ENCODE peak calls at places on chromosomes 11 and 22, in ten cellular contexts. Q is ovary; I is activated CD4-positive, CD25-positive, alpha-beta regulatory T cell treated with anti-CD3 and anti-CD28 coated beads, Interleukin-2, amount 50 U/mL, for 72 hours; A is NB4; F is mesenchymal stem cell; G is lower leg skin; X is skeletal muscle cell; U is fibroblast of lung; S is COR-L47; Y is MCF 10A. L is an unnamed sample.

GRCh38 chr11:19774817-19775600 is 62.4 kb downstream of the NAV2 start:
- DNase-seq in Q (no peak), F (no peak), S (no peak), I (no peak), U (no peak), G (no peak), X (no peak), Y (no peak), A (no peak), L (no peak)

GRCh38 chr22:49960967-49961600 is 512 bp downstream of the PIM3 start:
- DNase-seq in S (peak), A (peak), U (no peak), Y (no peak), F (peak), I (peak), Q (peak), X (no peak), G (peak), L (peak)

GRCh38 chr11:2301631-2302272 is at the start of the genes C11orf21 and TSPAN32:
- DNase-seq in Q (peak), Y (no peak), X (no peak), S (no peak), G (no peak), I (peak), F (peak), U (peak), A (peak), L (no peak)

GRCh38 chr11:1827095-1827797 is 7.5 kb upstream of the SYT8 start:
- DNase-seq in Y (peak), G (peak), Q (peak), X (peak), A (no peak), F (peak), I (no peak), U (peak), S (peak), L (no peak)

GRCh38 chr22:42443240-42444059 is 11.2 kb upstream of the NFAM1 start:
- DNase-seq in U (no peak), G (no peak), F (no peak), X (no peak), S (no peak), Y (no peak), Q (no peak), A (no peak), I (no peak), L (no peak)

GRCh38 chr22:46081036-46081830 is 69.1 kb upstream of the PPARA start:
- DNase-seq in F (no peak), G (peak), X (no peak), S (no peak), U (no peak), I (no peak), A (no peak), Q (peak), Y (no peak), L (no peak)

GRCh38 chr11:27209562-27210005 is 153.4 kb downstream of the CCDC34 start:
- DNase-seq in G (peak), I (no peak), Y (peak), S (no peak), F (peak), X (peak), U (peak), Q (no peak), A (peak), L (no peak)

GRCh38 chr22:41770715-41771452 is 29.6 kb upstream of the CCDC134 start:
- DNase-seq in A (no peak), F (no peak), I (no peak), Y (peak), X (no peak), U (no peak), Q (no peak), G (no peak), S (no peak), L (no peak)

GRCh38 chr11:127338380-127339259 is 338.1 kb upstream of the KIRREL3 start:
- DNase-seq in S (no peak), Q (no peak), A (no peak), Y (no peak), U (no peak), G (no peak), F (no peak), X (no peak), I (no peak), L (peak)

GRCh38 chr11:70233511-70233919 is 30.4 kb downstream of the FADD start:
- DNase-seq in A (peak), Y (peak), F (peak), Q (no peak), I (no peak), X (peak), U (peak), S (no peak), G (no peak), L (no peak)

GRCh38 chr22:49547751-49548239 is 279.9 kb downstream of the BRD1 start:
- DNase-seq in S (no peak), A (no peak), Q (peak), X (no peak), F (no peak), U (no peak), I (no peak), G (peak), Y (no peak), L (no peak)

GRCh38 chr11:73999581-74000306 is 9.1 kb downstream of the UCP3 start:
- DNase-seq in S (no peak), A (no peak), Q (no peak), G (peak), X (no peak), I (no peak), F (no peak), Y (no peak), U (no peak), L (no peak)

GRCh38 chr22:23106906-23107367 is 34.9 kb downstream of the RSPH14 start:
- DNase-seq in U (no peak), X (no peak), Q (no peak), A (no peak), F (no peak), I (no peak), S (no peak), G (no peak), Y (no peak), L (no peak)

GRCh38 chr11:12312132-12312531 is 65.2 kb upstream of the PARVA start:
- DNase-seq in Q (no peak), Y (no peak), U (no peak), X (no peak), S (no peak), G (no peak), A (no peak), I (no peak), F (no peak), L (no peak)

GRCh38 chr11:46382644-46383403 is 1.4 kb downstream of the MDK start:
- DNase-seq in Q (no peak), A (peak), X (no peak), G (no peak), S (peak), F (peak), I (no peak), Y (peak), U (peak), L (peak)

GRCh38 chr11:103359221-103359620 is 250.0 kb downstream of the DYNC2H1 start:
- DNase-seq in I (no peak), X (no peak), U (no peak), Q (no peak), A (no peak), Y (no peak), S (no peak), F (peak), G (no peak), L (no peak)

GRCh38 chr11:65434057-65434666 is 11.6 kb downstream of the NEAT1 start:
- DNase-seq in S (no peak), F (peak), I (peak), Q (no peak), G (peak), X (no peak), Y (peak), A (no peak), U (peak), L (no peak)

GRCh38 chr22:28063656-28064055 is 144.6 kb upstream of the PITPNB start:
- DNase-seq in U (no peak), F (no peak), Y (no peak), S (no peak), G (no peak), Q (no peak), X (no peak), I (no peak), A (no peak), L (no peak)

GRCh38 chr22:46267431-46268279 is at the start of gene TTC38:
- DNase-seq in U (peak), G (peak), F (peak), X (peak), A (peak), S (no peak), Y (peak), I (peak), Q (peak), L (peak)

GRCh38 chr11:5989203-5989602 is 2.4 kb upstream of the OR52L1 start:
- DNase-seq in Y (no peak), G (no peak), F (no peak), U (no peak), S (no peak), A (no peak), I (no peak), Q (no peak), X (no peak), L (no peak)

GRCh38 chr11:47797633-47798032 is 30.5 kb upstream of the FNBP4 start:
- DNase-seq in Y (peak), U (peak), A (peak), G (no peak), I (no peak), Q (no peak), F (peak), X (peak), S (no peak), L (no peak)

GRCh38 chr11:24588075-24588474 is 91.2 kb downstream of the LUZP2 start:
- DNase-seq in Q (no peak), I (no peak), A (no peak), G (no peak), S (no peak), U (peak), X (no peak), F (peak), Y (peak), L (no peak)

GRCh38 chr22:50306753-50307749 is at the start of gene PLXNB2:
- DNase-seq in U (peak), Y (peak), I (peak), G (no peak), A (peak), X (no peak), Q (peak), S (peak), F (peak), L (peak)

GRCh38 chr22:40240671-40241070 is 62.9 kb downstream of the TNRC6B start:
- DNase-seq in X (no peak), F (no peak), Y (peak), G (no peak), A (no peak), S (no peak), I (no peak), Q (no peak), U (no peak), L (no peak)

GRCh38 chr11:27604416-27604815 is 95.8 kb downstream of the BDNF start:
- DNase-seq in A (no peak), Q (no peak), G (no peak), F (no peak), X (no peak), U (no peak), Y (no peak), I (no peak), S (no peak), L (no peak)

GRCh38 chr22:43269325-43270040 is 73.7 kb downstream of the SCUBE1 start:
- DNase-seq in I (no peak), Q (no peak), X (no peak), F (no peak), Y (no peak), U (no peak), G (no peak), S (no peak), A (no peak), L (peak)

GRCh38 chr11:2924821-2925675 is 4.2 kb downstream of the PHLDA2 start:
- DNase-seq in F (no peak), Q (no peak), I (no peak), S (no peak), U (no peak), A (no peak), Y (no peak), X (no peak), G (no peak), L (no peak)

GRCh38 chr11:75872887-75873416 is 57.9 kb downstream of the UVRAG start:
- DNase-seq in S (no peak), F (no peak), Q (no peak), G (no peak), Y (no peak), U (no peak), I (no peak), X (no peak), A (peak), L (no peak)

GRCh38 chr22:28425211-28425610 is 254.4 kb downstream of the TTC28 start:
- DNase-seq in G (no peak), F (peak), A (no peak), Q (no peak), U (no peak), X (no peak), S (no peak), I (no peak), Y (no peak), L (no peak)

GRCh38 chr11:76721755-76722677 is 51.5 kb upstream of the LRRC32 start:
- DNase-seq in X (no peak), I (peak), Q (peak), S (peak), A (peak), Y (peak), U (peak), F (peak), G (peak), L (peak)

GRCh38 chr22:22935546-22936157 is 48.0 kb downstream of the IGLL5 start:
- DNase-seq in X (no peak), Y (no peak), U (no peak), F (no peak), Q (no peak), G (no peak), S (no peak), A (peak), I (no peak), L (peak)

GRCh38 chr22:44542561-44543222 is 44.7 kb upstream of the RTL6 start:
- DNase-seq in X (no peak), U (no peak), I (no peak), G (peak), A (no peak), S (peak), Y (no peak), Q (no peak), F (no peak), L (no peak)

L was measured in GM23338.